ENCODE peak calls at places on chromosome 4, in four cellular contexts. B, L, N and U are unnamed samples.

GRCh38 chr4:26522478-26522877 is 32.2 kb upstream of the CCKAR start:
- DNase-seq in B (no peak), L (no peak), N (no peak), U (no peak)

GRCh38 chr4:85886665-85887064 is 411.7 kb downstream of the ARHGAP24 start:
- DNase-seq in B (no peak), L (no peak), N (no peak), U (no peak)

GRCh38 chr4:78369691-78370090 is 181.9 kb upstream of the ANXA3 start:
- DNase-seq in B (no peak), L (no peak), N (no peak), U (peak; percentile 52)

GRCh38 chr4:52665592-52665991 is 6.5 kb upstream of the USP46 start:
- DNase-seq in B (no peak), L (peak; percentile 38), N (no peak), U (no peak)

GRCh38 chr4:128633067-128633466 is 176.4 kb upstream of the JADE1 start:
- DNase-seq in B (no peak), L (no peak), N (no peak), U (no peak)

GRCh38 chr4:109077486-109077885 is 225.0 kb downstream of the COL25A1 start:
- DNase-seq in B (no peak), L (no peak), N (no peak), U (no peak)

GRCh38 chr4:7691992-7692391 is 247.7 kb downstream of the AFAP1 start:
- DNase-seq in B (no peak), L (no peak), N (no peak), U (no peak)

GRCh38 chr4:146477054-146477453 is 44.7 kb downstream of the SLC10A7 start:
- DNase-seq in B (no peak), L (no peak), N (no peak), U (no peak)

GRCh38 chr4:5206391-5206790 is 155.1 kb downstream of the STK32B start:
- DNase-seq in B (no peak), L (peak; percentile 37), N (no peak), U (no peak)

GRCh38 chr4:124947622-124948265 is 235.2 kb upstream of the ANKRD50 start:
- DNase-seq in B (no peak), L (peak; percentile 28), N (no peak), U (no peak)

GRCh38 chr4:112411781-112412281 is 104.1 kb downstream of the NEUROG2 start:
- DNase-seq in B (no peak), L (no peak), N (no peak), U (peak; percentile 49)

GRCh38 chr4:3122081-3122563 is 47.6 kb downstream of the HTT start:
- DNase-seq in B (no peak), L (no peak), N (no peak), U (no peak)